ENCODE peak calls at places on chromosomes 5 and 9, in six cellular contexts. D, O, J, A, Y and F are unnamed samples.

GRCh38 chr5:169788168-169788567 is 151.1 kb downstream of the DOCK2 start:
- DNase-seq in D (peak), O (no peak), J (no peak), A (peak), Y (peak), F (no peak)

GRCh38 chr9:4106081-4106491 is 193.8 kb downstream of the GLIS3 start:
- DNase-seq in D (no peak), O (no peak), J (no peak), A (no peak), Y (no peak), F (no peak)

GRCh38 chr5:174235993-174236528 is 190.6 kb downstream of the NSG2 start:
- DNase-seq in D (no peak), O (no peak), J (no peak), A (no peak), Y (no peak), F (no peak)

GRCh38 chr5:143554194-143554717 is 150.8 kb upstream of the NR3C1 start:
- DNase-seq in D (peak), O (no peak), J (no peak), A (peak), Y (peak), F (no peak)

GRCh38 chr9:69431203-69431602 is 106.2 kb downstream of the ENTREP1 start:
- DNase-seq in D (no peak), O (no peak), J (no peak), A (no peak), Y (no peak), F (no peak)

GRCh38 chr5:127011151-127011550 is 19.2 kb downstream of the MARCHF3 start:
- DNase-seq in D (peak), O (no peak), J (no peak), A (no peak), Y (no peak), F (no peak)

GRCh38 chr5:150440948-150441812 is 8.4 kb downstream of the RPS14 start:
- DNase-seq in D (no peak), O (no peak), J (no peak), A (no peak), Y (no peak), F (peak)

GRCh38 chr5:53520813-53521212 is 39.6 kb upstream of the NDUFS4 start:
- DNase-seq in D (no peak), O (no peak), J (no peak), A (no peak), Y (no peak), F (no peak)

GRCh38 chr9:93155716-93156474 is 21.8 kb upstream of the NINJ1 start:
- DNase-seq in D (no peak), O (no peak), J (no peak), A (no peak), Y (no peak), F (no peak)

GRCh38 chr5:61563401-61563800 is 231.3 kb downstream of the ZSWIM6 start:
- DNase-seq in D (peak), O (no peak), J (no peak), A (no peak), Y (no peak), F (no peak)

GRCh38 chr5:67538343-67538670 is 341.7 kb upstream of the CD180 start:
- DNase-seq in D (no peak), O (no peak), J (no peak), A (no peak), Y (no peak), F (no peak)

GRCh38 chr5:2036885-2037284 is 154.2 kb upstream of the IRX4 start:
- DNase-seq in D (no peak), O (no peak), J (no peak), A (no peak), Y (no peak), F (no peak)

GRCh38 chr5:137613554-137614265 is 114.6 kb upstream of the SPOCK1 start:
- DNase-seq in D (peak), O (no peak), J (no peak), A (no peak), Y (no peak), F (no peak)

GRCh38 chr5:40165106-40165788 is 514.5 kb upstream of the PTGER4 start:
- DNase-seq in D (no peak), O (no peak), J (no peak), A (no peak), Y (peak), F (no peak)

GRCh38 chr5:129077433-129078075 is 17.0 kb upstream of the ISOC1 start:
- DNase-seq in D (no peak), O (no peak), J (no peak), A (no peak), Y (no peak), F (no peak)

GRCh38 chr5:125834438-125835147 is 588.6 kb upstream of the GRAMD2B start:
- DNase-seq in D (no peak), O (peak), J (no peak), A (no peak), Y (no peak), F (peak)

GRCh38 chr5:38384396-38384795 is 126.0 kb downstream of the EGFLAM start:
- DNase-seq in D (no peak), O (no peak), J (no peak), A (no peak), Y (no peak), F (no peak)

GRCh38 chr5:139413153-139413552 is 9.3 kb upstream of the SPATA24 start:
- DNase-seq in D (no peak), O (no peak), J (no peak), A (no peak), Y (no peak), F (no peak)

GRCh38 chr5:131164161-131164930 is 710 bp downstream of the HINT1 start:
- DNase-seq in D (peak), O (peak), J (peak), A (peak), Y (peak), F (peak)

GRCh38 chr5:16742938-16743337 is 126.1 kb upstream of the RETREG1 start:
- DNase-seq in D (peak), O (no peak), J (no peak), A (peak), Y (no peak), F (no peak)

GRCh38 chr5:91380491-91381133 is 2.5 kb downstream of the ARRDC3 start:
- DNase-seq in D (peak), O (peak), J (peak), A (peak), Y (peak), F (peak)
- H4K8ac ChIP-seq in D (peak), O (no peak), J (peak), A (peak), Y (peak), F (peak)

GRCh38 chr9:2691626-2692025 is 25.7 kb upstream of the KCNV2 start:
- DNase-seq in D (peak), O (no peak), J (no peak), A (no peak), Y (no peak), F (no peak)
- H3K4me3 ChIP-seq in D (no peak), O (no peak), J (no peak), A (no peak), Y (no peak), F (no peak)

GRCh38 chr5:124668353-124669299 is 77.8 kb downstream of the ZNF608 start:
- DNase-seq in D (no peak), O (no peak), J (no peak), A (no peak), Y (no peak), F (no peak)
- H3K23ac ChIP-seq in D (no peak), O (no peak), J (no peak), A (no peak), Y (no peak), F (no peak)

GRCh38 chr9:131012023-131012334 is 3.0 kb downstream of the LAMC3 start:
- DNase-seq in D (no peak), O (no peak), J (no peak), A (peak), Y (no peak), F (peak)
- H4K8ac ChIP-seq in D (no peak), O (no peak), J (no peak), A (no peak), Y (no peak), F (no peak)

DNA sequence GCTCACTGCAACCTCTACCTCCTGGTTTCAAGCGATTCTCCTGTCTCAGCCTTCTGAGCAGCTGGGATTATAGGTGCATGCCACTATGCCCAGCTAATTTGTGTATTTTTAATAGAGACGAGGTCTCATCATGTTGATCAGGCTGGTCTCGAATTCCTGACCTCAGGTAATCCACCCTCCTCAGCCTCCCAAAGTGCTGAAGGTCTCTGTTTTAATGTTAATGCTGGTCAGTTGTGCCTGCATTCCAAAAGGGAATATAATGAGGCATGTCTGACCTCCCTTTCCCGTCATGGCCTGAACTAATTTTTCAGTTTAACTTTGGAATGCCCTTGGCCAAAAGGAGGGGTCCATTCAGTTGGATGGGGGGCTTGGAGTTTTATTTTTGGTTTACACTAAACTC is 1175.4 kb downstream of the MAT2B start:
- DNase-seq in D (no peak), O (no peak), J (no peak), A (no peak), Y (no peak), F (no peak)
- H3K4me3 ChIP-seq in D (no peak), O (no peak), J (peak), A (no peak), Y (no peak), F (no peak)

GRCh38 chr5:159912033-159912800 is 4.1 kb upstream of the ADRA1B start:
- DNase-seq in D (peak), O (no peak), J (no peak), A (peak), Y (peak), F (peak)
- H3K23ac ChIP-seq in D (peak), O (no peak), J (no peak), A (no peak), Y (no peak), F (no peak)

DNA sequence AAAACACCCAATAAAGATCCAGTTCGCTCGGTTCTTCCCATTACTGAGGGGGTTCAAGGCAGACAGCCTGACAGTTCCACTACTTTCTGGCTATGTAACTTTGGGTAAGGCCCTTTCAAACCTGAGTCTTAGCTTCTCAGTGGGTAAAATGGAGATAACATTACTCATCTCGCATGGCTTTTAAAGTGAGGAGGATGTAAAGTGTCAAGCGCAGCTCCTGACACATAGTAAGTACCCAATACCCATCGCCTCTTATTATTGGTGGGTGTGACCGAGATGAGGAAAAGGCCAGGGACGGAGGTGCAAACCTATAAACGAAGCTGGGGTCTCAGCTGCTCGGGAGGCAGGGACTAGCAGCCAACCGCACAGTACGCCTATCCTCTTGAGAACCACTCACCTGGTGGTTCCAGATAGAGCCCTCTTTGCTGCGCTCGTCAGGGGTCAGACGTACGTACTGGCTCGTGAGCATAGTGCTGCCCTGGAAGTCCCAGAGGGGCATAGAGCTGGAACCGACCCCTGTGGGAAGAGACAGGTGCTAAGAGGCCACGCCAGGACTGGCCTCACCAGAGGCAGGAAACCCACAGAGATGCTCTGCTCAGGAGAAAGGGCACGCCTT is 584 bp downstream of the LMAN2 start:
- DNase-seq in D (no peak), O (no peak), J (no peak), A (no peak), Y (no peak), F (peak)
- H4K8ac ChIP-seq in D (peak), O (peak), J (peak), A (peak), Y (peak), F (no peak)

GRCh38 chr9:78826521-78826920 is 529.6 kb downstream of the PSAT1 start:
- DNase-seq in D (no peak), O (no peak), J (no peak), A (no peak), Y (no peak), F (no peak)

GRCh38 chr9:78821126-78821822 is 524.3 kb downstream of the PSAT1 start:
- DNase-seq in D (peak), O (no peak), J (no peak), A (peak), Y (no peak), F (peak)
- H3K4me3 ChIP-seq in D (peak), O (peak), J (no peak), A (peak), Y (no peak), F (no peak)